ENCODE peak calls at places on chromosomes 13 and 19, in four cellular contexts. One of them, this sample, is unnamed. For H3K36me3, the result is how much of the 10 kb centered on the place peaks cover.

GRCh38 chr13:27599845-27600553 is 20.3 kb downstream of the LNX2 start:
- DNase-seq in naive thymus-derived CD4-positive, alpha-beta T cell: no peak
- DNase-seq in colonic mucosa: no peak
- DNase-seq in CD4-positive, CD25-positive, alpha-beta regulatory T cell: no peak
- DNase-seq in this sample: peak

GRCh38 chr19:35262101-35262761 is 6.5 kb upstream of the USF2 start:
- DNase-seq in naive thymus-derived CD4-positive, alpha-beta T cell: no peak
- DNase-seq in colonic mucosa: peak
- DNase-seq in CD4-positive, CD25-positive, alpha-beta regulatory T cell: no peak
- DNase-seq in this sample: no peak

GRCh38 chr19:40810160-40810559 is 11.2 kb downstream of the EGLN2 start:
- DNase-seq in naive thymus-derived CD4-positive, alpha-beta T cell: no peak
- DNase-seq in colonic mucosa: no peak
- DNase-seq in CD4-positive, CD25-positive, alpha-beta regulatory T cell: no peak
- DNase-seq in this sample: no peak

GRCh38 chr19:40799558-40800338 is 757 bp downstream of the EGLN2 start:
- DNase-seq in naive thymus-derived CD4-positive, alpha-beta T cell: peak
- DNase-seq in colonic mucosa: peak
- DNase-seq in CD4-positive, CD25-positive, alpha-beta regulatory T cell: peak
- DNase-seq in this sample: no peak

GRCh38 chr13:75993246-75993645 is 357.1 kb downstream of the LMO7 start:
- DNase-seq in naive thymus-derived CD4-positive, alpha-beta T cell: no peak
- DNase-seq in colonic mucosa: no peak
- DNase-seq in CD4-positive, CD25-positive, alpha-beta regulatory T cell: no peak
- DNase-seq in this sample: no peak

GRCh38 chr19:28045621-28046020 is 1167.3 kb downstream of the UQCRFS1 start:
- DNase-seq in naive thymus-derived CD4-positive, alpha-beta T cell: no peak
- DNase-seq in colonic mucosa: no peak
- DNase-seq in CD4-positive, CD25-positive, alpha-beta regulatory T cell: no peak
- DNase-seq in this sample: no peak

GRCh38 chr13:28716511-28716910 is 2.3 kb downstream of the SLC46A3 start:
- DNase-seq in naive thymus-derived CD4-positive, alpha-beta T cell: no peak
- DNase-seq in colonic mucosa: peak
- DNase-seq in CD4-positive, CD25-positive, alpha-beta regulatory T cell: no peak
- DNase-seq in this sample: no peak

GRCh38 chr13:24267283-24267682 is 42.1 kb upstream of the C1QTNF9 start:
- DNase-seq in naive thymus-derived CD4-positive, alpha-beta T cell: peak
- DNase-seq in colonic mucosa: no peak
- DNase-seq in CD4-positive, CD25-positive, alpha-beta regulatory T cell: no peak
- DNase-seq in this sample: no peak

GRCh38 chr13:30780338-30780981 is 45.1 kb downstream of the ALOX5AP start:
- DNase-seq in naive thymus-derived CD4-positive, alpha-beta T cell: no peak
- DNase-seq in colonic mucosa: no peak
- DNase-seq in CD4-positive, CD25-positive, alpha-beta regulatory T cell: no peak
- DNase-seq in this sample: no peak

GRCh38 chr13:80141114-80141849 is 199.6 kb downstream of the SPRY2 start:
- DNase-seq in naive thymus-derived CD4-positive, alpha-beta T cell: no peak
- DNase-seq in colonic mucosa: no peak
- DNase-seq in CD4-positive, CD25-positive, alpha-beta regulatory T cell: no peak
- DNase-seq in this sample: no peak

GRCh38 chr13:55999709-56000108 is 1141.0 kb upstream of the PRR20A start:
- DNase-seq in naive thymus-derived CD4-positive, alpha-beta T cell: no peak
- DNase-seq in colonic mucosa: no peak
- DNase-seq in CD4-positive, CD25-positive, alpha-beta regulatory T cell: no peak
- DNase-seq in this sample: no peak

GRCh38 chr19:10651821-10652220 is 2.3 kb upstream of the ILF3 start:
- DNase-seq in naive thymus-derived CD4-positive, alpha-beta T cell: no peak
- DNase-seq in colonic mucosa: no peak
- DNase-seq in CD4-positive, CD25-positive, alpha-beta regulatory T cell: no peak
- DNase-seq in this sample: no peak

GRCh38 chr19:48625891-48626327 is 6.6 kb downstream of the SPHK2 start:
- DNase-seq in naive thymus-derived CD4-positive, alpha-beta T cell: no peak
- DNase-seq in colonic mucosa: peak
- DNase-seq in CD4-positive, CD25-positive, alpha-beta regulatory T cell: no peak
- DNase-seq in this sample: no peak

GRCh38 chr13:20230913-20231838 is 943 bp downstream of the GJB6 start:
- DNase-seq in naive thymus-derived CD4-positive, alpha-beta T cell: no peak
- DNase-seq in colonic mucosa: no peak
- DNase-seq in CD4-positive, CD25-positive, alpha-beta regulatory T cell: peak
- DNase-seq in this sample: peak

GRCh38 chr19:41810301-41810700 is 13.9 kb downstream of the CEACAM3 start:
- DNase-seq in naive thymus-derived CD4-positive, alpha-beta T cell: no peak
- DNase-seq in colonic mucosa: no peak
- DNase-seq in CD4-positive, CD25-positive, alpha-beta regulatory T cell: no peak
- DNase-seq in this sample: no peak

GRCh38 chr19:8363803-8364771 is at the start of gene ANGPTL4:
- DNase-seq in naive thymus-derived CD4-positive, alpha-beta T cell: peak
- DNase-seq in colonic mucosa: peak
- DNase-seq in CD4-positive, CD25-positive, alpha-beta regulatory T cell: no peak
- DNase-seq in this sample: peak

DNA sequence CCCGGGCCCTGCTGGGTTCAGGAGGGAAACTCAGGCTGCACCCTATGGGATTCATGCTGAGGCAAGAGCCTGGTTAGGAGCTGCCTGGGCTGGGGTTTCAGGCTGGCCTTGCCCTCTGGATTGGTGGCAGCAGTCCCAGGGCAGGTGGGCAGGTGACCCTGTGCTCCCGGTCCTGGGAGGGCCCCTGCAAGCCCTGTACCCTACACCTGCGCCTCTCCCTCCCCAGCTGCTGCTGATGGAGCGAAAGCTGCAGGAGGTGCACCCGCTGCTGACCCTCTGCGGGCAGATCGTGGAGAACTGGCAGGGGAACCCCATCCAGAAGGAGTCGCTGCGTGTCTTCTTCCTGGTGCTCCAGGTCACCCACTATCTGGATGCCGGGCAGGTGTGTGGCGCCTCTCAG is 20.4 kb downstream of the MAU2 start:
- DNase-seq in naive thymus-derived CD4-positive, alpha-beta T cell: no peak
- DNase-seq in colonic mucosa: no peak
- DNase-seq in CD4-positive, CD25-positive, alpha-beta regulatory T cell: no peak
- DNase-seq in this sample: no peak
- H3K36me3 ChIP-seq in naive thymus-derived CD4-positive, alpha-beta T cell: under half
- H3K36me3 ChIP-seq in colonic mucosa: under half
- H3K36me3 ChIP-seq in CD4-positive, CD25-positive, alpha-beta regulatory T cell: half or more
- H3K36me3 ChIP-seq in this sample: half or more

DNA sequence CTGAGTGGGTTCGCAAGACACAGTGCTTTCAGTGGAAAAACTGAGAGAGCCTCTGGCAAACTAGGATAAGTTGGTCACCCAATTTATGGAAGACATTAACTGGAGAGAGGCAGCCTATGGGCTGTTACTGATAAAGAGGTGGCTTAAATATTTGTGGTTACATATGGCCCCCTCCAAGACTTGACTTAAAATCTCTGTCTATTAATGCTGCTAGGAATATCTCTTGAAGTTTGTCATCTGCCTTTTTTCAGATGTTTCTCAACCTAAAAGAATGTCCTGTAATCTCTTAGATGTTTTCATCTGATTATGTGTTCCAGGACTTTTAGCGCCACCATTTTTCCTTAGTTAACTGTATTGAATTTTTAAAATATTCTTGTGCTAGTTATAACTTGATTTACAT is 54.6 kb downstream of the NAA16 start:
- DNase-seq in naive thymus-derived CD4-positive, alpha-beta T cell: no peak
- DNase-seq in colonic mucosa: no peak
- DNase-seq in CD4-positive, CD25-positive, alpha-beta regulatory T cell: no peak
- DNase-seq in this sample: no peak
- H3K36me3 ChIP-seq in naive thymus-derived CD4-positive, alpha-beta T cell: under half
- H3K36me3 ChIP-seq in colonic mucosa: under half
- H3K36me3 ChIP-seq in CD4-positive, CD25-positive, alpha-beta regulatory T cell: half or more
- H3K36me3 ChIP-seq in this sample: under half

GRCh38 chr19:13023666-13024065 is 28.4 kb downstream of the NFIX start:
- DNase-seq in naive thymus-derived CD4-positive, alpha-beta T cell: no peak
- DNase-seq in colonic mucosa: no peak
- DNase-seq in CD4-positive, CD25-positive, alpha-beta regulatory T cell: no peak
- DNase-seq in this sample: no peak
- H3K36me3 ChIP-seq in naive thymus-derived CD4-positive, alpha-beta T cell: under half
- H3K36me3 ChIP-seq in colonic mucosa: under half
- H3K36me3 ChIP-seq in CD4-positive, CD25-positive, alpha-beta regulatory T cell: under half
- H3K36me3 ChIP-seq in this sample: under half

GRCh38 chr19:16859626-16860025 is 29.2 kb upstream of the F2RL3 start:
- DNase-seq in naive thymus-derived CD4-positive, alpha-beta T cell: no peak
- DNase-seq in colonic mucosa: no peak
- DNase-seq in CD4-positive, CD25-positive, alpha-beta regulatory T cell: no peak
- DNase-seq in this sample: no peak
- H3K36me3 ChIP-seq in naive thymus-derived CD4-positive, alpha-beta T cell: under half
- H3K36me3 ChIP-seq in colonic mucosa: under half
- H3K36me3 ChIP-seq in CD4-positive, CD25-positive, alpha-beta regulatory T cell: under half
- H3K36me3 ChIP-seq in this sample: half or more

GRCh38 chr13:109737046-109737573 is 49.3 kb downstream of the IRS2 start:
- DNase-seq in naive thymus-derived CD4-positive, alpha-beta T cell: no peak
- DNase-seq in colonic mucosa: no peak
- DNase-seq in CD4-positive, CD25-positive, alpha-beta regulatory T cell: no peak
- DNase-seq in this sample: no peak

GRCh38 chr13:109730832-109731335 is 55.5 kb downstream of the IRS2 start:
- DNase-seq in naive thymus-derived CD4-positive, alpha-beta T cell: no peak
- DNase-seq in colonic mucosa: no peak
- DNase-seq in CD4-positive, CD25-positive, alpha-beta regulatory T cell: no peak
- DNase-seq in this sample: no peak

GRCh38 chr13:109733550-109733949 is 52.8 kb downstream of the IRS2 start:
- DNase-seq in naive thymus-derived CD4-positive, alpha-beta T cell: no peak
- DNase-seq in colonic mucosa: no peak
- DNase-seq in CD4-positive, CD25-positive, alpha-beta regulatory T cell: no peak
- DNase-seq in this sample: no peak

GRCh38 chr13:109735567-109735966 is 50.8 kb downstream of the IRS2 start:
- DNase-seq in naive thymus-derived CD4-positive, alpha-beta T cell: no peak
- DNase-seq in colonic mucosa: no peak
- DNase-seq in CD4-positive, CD25-positive, alpha-beta regulatory T cell: no peak
- DNase-seq in this sample: no peak

GRCh38 chr13:109734002-109734785 is 52.2 kb downstream of the IRS2 start:
- DNase-seq in naive thymus-derived CD4-positive, alpha-beta T cell: no peak
- DNase-seq in colonic mucosa: no peak
- DNase-seq in CD4-positive, CD25-positive, alpha-beta regulatory T cell: no peak
- DNase-seq in this sample: no peak
- H3K36me3 ChIP-seq in naive thymus-derived CD4-positive, alpha-beta T cell: under half
- H3K36me3 ChIP-seq in colonic mucosa: under half
- H3K36me3 ChIP-seq in CD4-positive, CD25-positive, alpha-beta regulatory T cell: under half
- H3K36me3 ChIP-seq in this sample: under half

GRCh38 chr19:4401482-4402170 is 814 bp upstream of the CHAF1A start:
- DNase-seq in naive thymus-derived CD4-positive, alpha-beta T cell: no peak
- DNase-seq in colonic mucosa: no peak
- DNase-seq in CD4-positive, CD25-positive, alpha-beta regulatory T cell: no peak
- DNase-seq in this sample: no peak

GRCh38 chr19:4396949-4397783 is 3.2 kb downstream of the SH3GL1 start:
- DNase-seq in naive thymus-derived CD4-positive, alpha-beta T cell: no peak
- DNase-seq in colonic mucosa: no peak
- DNase-seq in CD4-positive, CD25-positive, alpha-beta regulatory T cell: no peak
- DNase-seq in this sample: no peak

GRCh38 chr19:4403005-4403761 is 743 bp downstream of the CHAF1A start:
- DNase-seq in naive thymus-derived CD4-positive, alpha-beta T cell: no peak
- DNase-seq in colonic mucosa: peak
- DNase-seq in CD4-positive, CD25-positive, alpha-beta regulatory T cell: no peak
- DNase-seq in this sample: no peak

GRCh38 chr19:4402171-4403004 is at the start of gene CHAF1A:
- DNase-seq in naive thymus-derived CD4-positive, alpha-beta T cell: peak
- DNase-seq in colonic mucosa: peak
- DNase-seq in CD4-positive, CD25-positive, alpha-beta regulatory T cell: peak
- DNase-seq in this sample: peak

DNA sequence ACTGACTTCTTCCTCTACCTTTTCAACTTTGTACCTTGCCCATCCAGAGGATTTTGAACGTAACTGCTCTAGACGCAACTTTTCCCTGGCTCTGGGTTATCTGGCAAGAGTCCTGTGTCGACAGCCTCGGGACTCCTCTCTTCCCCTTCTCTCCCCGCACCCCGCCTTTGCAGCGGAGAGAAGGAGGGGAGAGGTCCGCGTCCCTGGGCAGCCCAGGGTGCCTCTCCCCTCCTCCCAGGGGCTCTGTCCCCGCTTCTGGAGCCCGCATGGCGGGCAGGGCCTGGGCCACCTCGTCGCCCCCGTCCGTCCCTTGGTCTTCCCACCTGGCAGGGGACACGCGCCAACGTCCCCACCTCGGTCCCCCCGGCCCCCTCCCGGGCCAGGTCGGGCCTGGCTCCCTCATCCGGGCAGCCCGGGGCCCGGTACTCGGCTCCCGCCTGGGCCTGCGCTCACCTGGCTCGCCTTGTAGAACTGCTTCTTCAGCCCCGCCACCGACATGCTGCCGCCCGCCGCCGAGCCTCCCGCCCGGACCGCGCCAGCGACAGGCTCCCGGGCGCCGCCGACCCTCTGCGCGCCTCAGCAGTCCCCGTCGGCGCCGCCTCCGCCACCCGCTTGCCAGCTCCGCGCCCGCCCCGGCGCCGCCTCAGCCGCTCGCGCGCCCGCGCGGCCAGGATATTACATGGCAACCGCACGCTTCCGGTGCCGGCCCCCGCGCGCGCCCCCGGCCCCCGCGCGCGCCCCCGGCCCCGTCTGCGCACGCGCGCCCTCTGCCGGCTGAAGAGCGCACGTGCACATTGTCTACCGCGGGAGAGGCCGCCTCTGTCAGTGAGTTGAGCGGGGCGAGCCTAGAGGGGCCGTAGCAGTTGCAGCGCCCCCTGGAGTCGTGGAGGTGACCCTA is at the start of gene SH3GL1:
- DNase-seq in naive thymus-derived CD4-positive, alpha-beta T cell: peak
- DNase-seq in colonic mucosa: peak
- DNase-seq in CD4-positive, CD25-positive, alpha-beta regulatory T cell: peak
- DNase-seq in this sample: peak
- H3K36me3 ChIP-seq in naive thymus-derived CD4-positive, alpha-beta T cell: under half
- H3K36me3 ChIP-seq in colonic mucosa: under half
- H3K36me3 ChIP-seq in CD4-positive, CD25-positive, alpha-beta regulatory T cell: under half
- H3K36me3 ChIP-seq in this sample: under half

GRCh38 chr19:38711726-38712153 is 32.5 kb downstream of the CAPN12 start:
- DNase-seq in naive thymus-derived CD4-positive, alpha-beta T cell: no peak
- DNase-seq in colonic mucosa: no peak
- DNase-seq in CD4-positive, CD25-positive, alpha-beta regulatory T cell: no peak
- DNase-seq in this sample: no peak

GRCh38 chr19:38710928-38711725 is 33.1 kb downstream of the CAPN12 start:
- DNase-seq in naive thymus-derived CD4-positive, alpha-beta T cell: no peak
- DNase-seq in colonic mucosa: no peak
- DNase-seq in CD4-positive, CD25-positive, alpha-beta regulatory T cell: no peak
- DNase-seq in this sample: no peak

GRCh38 chr19:38709671-38710415 is 34.4 kb downstream of the CAPN12 start:
- DNase-seq in naive thymus-derived CD4-positive, alpha-beta T cell: no peak
- DNase-seq in colonic mucosa: no peak
- DNase-seq in CD4-positive, CD25-positive, alpha-beta regulatory T cell: no peak
- DNase-seq in this sample: no peak

GRCh38 chr19:38709119-38709518 is 35.2 kb downstream of the CAPN12 start:
- DNase-seq in naive thymus-derived CD4-positive, alpha-beta T cell: no peak
- DNase-seq in colonic mucosa: no peak
- DNase-seq in CD4-positive, CD25-positive, alpha-beta regulatory T cell: no peak
- DNase-seq in this sample: no peak

GRCh38 chr19:38710416-38710702 is 33.9 kb downstream of the CAPN12 start:
- DNase-seq in naive thymus-derived CD4-positive, alpha-beta T cell: no peak
- DNase-seq in colonic mucosa: no peak
- DNase-seq in CD4-positive, CD25-positive, alpha-beta regulatory T cell: no peak
- DNase-seq in this sample: no peak
- H3K36me3 ChIP-seq in naive thymus-derived CD4-positive, alpha-beta T cell: under half
- H3K36me3 ChIP-seq in colonic mucosa: half or more
- H3K36me3 ChIP-seq in CD4-positive, CD25-positive, alpha-beta regulatory T cell: half or more
- H3K36me3 ChIP-seq in this sample: half or more

GRCh38 chr19:14782978-14783545 is 4.7 kb upstream of the ADGRE2 start:
- DNase-seq in naive thymus-derived CD4-positive, alpha-beta T cell: no peak
- DNase-seq in colonic mucosa: no peak
- DNase-seq in CD4-positive, CD25-positive, alpha-beta regulatory T cell: no peak
- DNase-seq in this sample: peak
- H3K36me3 ChIP-seq in naive thymus-derived CD4-positive, alpha-beta T cell: under half
- H3K36me3 ChIP-seq in colonic mucosa: under half
- H3K36me3 ChIP-seq in CD4-positive, CD25-positive, alpha-beta regulatory T cell: under half
- H3K36me3 ChIP-seq in this sample: under half

GRCh38 chr19:1814833-1815604 is 2.9 kb upstream of the ATP8B3 start:
- DNase-seq in naive thymus-derived CD4-positive, alpha-beta T cell: no peak
- DNase-seq in colonic mucosa: no peak
- DNase-seq in CD4-positive, CD25-positive, alpha-beta regulatory T cell: no peak
- DNase-seq in this sample: no peak
- H3K36me3 ChIP-seq in naive thymus-derived CD4-positive, alpha-beta T cell: under half
- H3K36me3 ChIP-seq in colonic mucosa: under half
- H3K36me3 ChIP-seq in CD4-positive, CD25-positive, alpha-beta regulatory T cell: under half
- H3K36me3 ChIP-seq in this sample: half or more

This sample was measured in trophoblast cell.